ENCODE peak calls at places on chromosomes 12 and 14, in five cellular contexts. One of them, this sample, is unnamed.

GRCh38 chr14:51369814-51370213 is 129.8 kb downstream of the TMX1 start:
- DNase-seq in HepG2: no peak
- DNase-seq in HCT116: peak; percentile 18
- DNase-seq in K562: peak; percentile 38
- DNase-seq in GM12878: no peak
- DNase-seq in this sample: no peak

GRCh38 chr14:60651051-60651935 is 2.0 kb upstream of the SIX1 start:
- DNase-seq in GM12878: no peak
- DNase-seq in HepG2: no peak
- DNase-seq in K562: no peak
- DNase-seq in HCT116: no peak
- DNase-seq in this sample: no peak

GRCh38 chr12:98725481-98726247 is 80.6 kb downstream of the APAF1 start:
- DNase-seq in K562: peak; percentile 20
- DNase-seq in HepG2: peak; percentile 28
- DNase-seq in GM12878: no peak
- DNase-seq in HCT116: peak; percentile 21
- DNase-seq in this sample: no peak

GRCh38 chr12:7512528-7512927 is 9.0 kb upstream of the CD163 start:
- DNase-seq in K562: no peak
- DNase-seq in HepG2: peak; percentile 51
- DNase-seq in GM12878: no peak
- DNase-seq in HCT116: peak; percentile 38
- DNase-seq in this sample: no peak

GRCh38 chr12:122862872-122863701 is 27.8 kb downstream of the HIP1R start:
- DNase-seq in HepG2: peak; percentile 78
- DNase-seq in GM12878: no peak
- DNase-seq in K562: no peak
- DNase-seq in HCT116: no peak
- DNase-seq in this sample: no peak

GRCh38 chr12:127888948-127889347 is 378.0 kb upstream of the TMEM132C start:
- DNase-seq in GM12878: no peak
- DNase-seq in HepG2: no peak
- DNase-seq in K562: no peak
- DNase-seq in HCT116: no peak
- DNase-seq in this sample: no peak

GRCh38 chr12:68159681-68160304 is at the start of gene IFNG:
- DNase-seq in K562: no peak
- DNase-seq in GM12878: peak; percentile 27
- DNase-seq in HCT116: no peak
- DNase-seq in HepG2: no peak
- DNase-seq in this sample: no peak

GRCh38 chr12:3747543-3747942 is 5.4 kb downstream of the CRACR2A start:
- DNase-seq in HCT116: no peak
- DNase-seq in K562: no peak
- DNase-seq in HepG2: no peak
- DNase-seq in GM12878: no peak
- DNase-seq in this sample: no peak

GRCh38 chr14:31253746-31254471 is 46.3 kb upstream of the HECTD1 start:
- DNase-seq in HCT116: no peak
- DNase-seq in GM12878: no peak
- DNase-seq in HepG2: no peak
- DNase-seq in K562: no peak
- DNase-seq in this sample: no peak

GRCh38 chr14:31256534-31257243 is 49.1 kb upstream of the HECTD1 start:
- DNase-seq in HepG2: no peak
- DNase-seq in GM12878: no peak
- DNase-seq in K562: no peak
- DNase-seq in HCT116: no peak
- DNase-seq in this sample: no peak

GRCh38 chr14:31252865-31253264 is 45.3 kb upstream of the HECTD1 start:
- DNase-seq in HCT116: no peak
- DNase-seq in GM12878: no peak
- DNase-seq in K562: no peak
- DNase-seq in HepG2: no peak
- DNase-seq in this sample: no peak

GRCh38 chr14:31255286-31255685 is 47.7 kb upstream of the HECTD1 start:
- DNase-seq in HepG2: no peak
- DNase-seq in K562: no peak
- DNase-seq in GM12878: no peak
- DNase-seq in HCT116: no peak
- DNase-seq in this sample: no peak

GRCh38 chr14:31251028-31251958 is 43.7 kb upstream of the HECTD1 start:
- DNase-seq in K562: no peak
- DNase-seq in GM12878: no peak
- DNase-seq in HepG2: no peak
- DNase-seq in HCT116: no peak
- DNase-seq in this sample: no peak
- TF ChIP-seq SRF in K562: no peak
- TF ChIP-seq SRF in GM12878: no peak
- TF ChIP-seq SRF in HepG2: no peak
- TF ChIP-seq SRF in HCT116: no peak
- TF ChIP-seq SRF in this sample: no peak

GRCh38 chr12:53500119-53500775 is 836 bp upstream of the TARBP2 start:
- DNase-seq in HCT116: no peak
- DNase-seq in HepG2: peak; percentile 44
- DNase-seq in GM12878: no peak
- DNase-seq in K562: peak; percentile 97
- DNase-seq in this sample: no peak
- TF ChIP-seq SRF in HCT116: no peak
- TF ChIP-seq SRF in HepG2: no peak
- TF ChIP-seq SRF in GM12878: no peak
- TF ChIP-seq SRF in K562: no peak
- TF ChIP-seq SRF in this sample: no peak

DNA sequence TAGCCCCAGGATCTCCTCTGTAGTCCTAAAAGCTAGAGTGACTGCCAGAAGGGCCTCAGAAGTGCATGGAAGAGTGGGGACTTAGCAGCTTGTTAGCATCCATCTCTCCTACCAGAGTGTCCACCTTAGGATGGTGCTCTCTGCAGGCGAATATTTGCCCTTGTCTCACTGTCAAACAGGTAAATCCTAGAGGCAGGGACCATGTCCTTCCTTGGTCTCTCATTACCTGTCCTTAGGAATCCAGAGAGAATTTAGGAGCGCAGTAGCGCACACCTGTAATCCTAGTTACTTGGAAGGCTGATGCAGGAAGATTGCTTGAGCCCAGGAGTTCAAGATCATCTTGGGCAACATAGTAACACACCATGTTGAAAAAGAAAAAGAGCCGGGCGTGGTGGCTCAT is 21.4 kb downstream of the AGAP2 start:
- DNase-seq in HCT116: no peak
- DNase-seq in HepG2: no peak
- DNase-seq in K562: no peak
- DNase-seq in GM12878: no peak
- DNase-seq in this sample: no peak
- TF ChIP-seq SRF in HCT116: no peak
- TF ChIP-seq SRF in HepG2: no peak
- TF ChIP-seq SRF in K562: no peak
- TF ChIP-seq SRF in GM12878: no peak
- TF ChIP-seq SRF in this sample: no peak

DNA sequence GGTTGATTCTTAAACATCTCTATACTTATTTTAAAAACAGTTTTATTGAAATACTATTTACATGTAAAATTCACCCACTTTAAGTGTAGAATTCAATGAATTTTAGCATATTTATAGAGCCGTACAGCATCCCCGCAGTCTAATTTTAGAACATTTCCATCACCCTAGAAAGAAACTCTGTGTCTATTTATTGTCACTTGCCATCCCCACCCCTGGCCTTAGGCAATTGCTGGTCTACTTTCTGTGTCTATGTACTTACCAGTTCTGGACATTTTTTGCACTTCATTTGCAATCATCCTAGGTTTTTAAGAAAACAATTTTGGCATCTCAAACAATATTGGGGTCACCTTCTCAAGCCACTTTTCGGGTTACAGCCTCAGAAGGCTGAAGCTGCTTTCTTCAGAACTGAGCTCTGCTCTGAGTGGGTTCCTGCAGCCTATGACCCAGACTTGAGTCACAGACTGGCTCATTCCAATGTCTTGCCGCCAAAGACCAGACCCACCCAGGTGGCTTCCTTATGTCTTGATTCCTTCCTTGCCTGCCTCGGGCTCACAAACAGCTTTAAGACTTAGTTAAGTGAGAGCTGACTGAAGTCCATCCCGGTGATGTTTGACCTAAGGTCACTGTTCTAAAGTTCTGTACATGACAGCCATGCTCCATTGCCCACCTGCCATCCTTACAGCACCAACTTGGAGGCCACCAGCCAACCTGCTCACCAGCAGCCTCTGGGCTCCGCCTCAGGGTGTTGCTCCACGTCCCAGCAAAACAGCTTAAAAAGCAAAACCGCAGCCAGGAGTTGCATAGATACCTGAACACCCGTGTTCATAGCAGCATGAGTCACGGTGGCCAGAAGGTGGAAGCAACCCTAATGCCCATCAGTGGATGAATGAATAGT is 131.5 kb downstream of the CHST11 start:
- DNase-seq in K562: no peak
- DNase-seq in HepG2: no peak
- DNase-seq in GM12878: no peak
- DNase-seq in HCT116: peak; percentile 89
- DNase-seq in this sample: no peak
- TF ChIP-seq SRF in K562: no peak
- TF ChIP-seq SRF in HepG2: no peak
- TF ChIP-seq SRF in GM12878: no peak
- TF ChIP-seq SRF in HCT116: peak; percentile 46
- TF ChIP-seq SRF in this sample: no peak

DNA sequence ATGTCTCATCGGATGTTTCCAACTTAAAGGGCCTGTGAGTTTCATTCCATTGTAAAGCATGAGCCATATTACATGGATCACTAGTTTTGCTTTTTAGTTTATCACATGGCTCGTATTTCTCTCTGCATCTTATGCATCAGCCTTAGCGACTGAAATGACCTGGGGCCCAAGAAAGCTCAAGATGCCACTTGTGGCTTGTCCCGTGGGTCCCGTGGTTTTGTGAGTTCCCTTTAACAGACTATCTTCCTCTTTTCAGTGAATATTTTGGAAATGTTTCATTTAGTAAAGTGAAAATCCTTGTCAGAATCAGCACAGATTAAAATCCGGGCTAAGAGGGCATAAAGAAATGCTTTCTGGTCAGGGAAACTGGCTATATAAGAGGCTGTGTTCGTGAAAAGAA is 86.2 kb upstream of the PPM1H start:
- DNase-seq in GM12878: no peak
- DNase-seq in HCT116: no peak
- DNase-seq in K562: no peak
- DNase-seq in HepG2: no peak
- DNase-seq in this sample: no peak
- TF ChIP-seq SRF in GM12878: no peak
- TF ChIP-seq SRF in HCT116: no peak
- TF ChIP-seq SRF in K562: no peak
- TF ChIP-seq SRF in HepG2: no peak
- TF ChIP-seq SRF in this sample: no peak

GRCh38 chr12:53232641-53233538 is 881 bp upstream of the RARG start:
- DNase-seq in GM12878: no peak
- DNase-seq in HCT116: no peak
- DNase-seq in K562: peak; percentile 46
- DNase-seq in HepG2: no peak
- DNase-seq in this sample: no peak
- TF ChIP-seq SRF in GM12878: no peak
- TF ChIP-seq SRF in HCT116: no peak
- TF ChIP-seq SRF in K562: no peak
- TF ChIP-seq SRF in HepG2: no peak
- TF ChIP-seq SRF in this sample: no peak

GRCh38 chr12:16224196-16224595 is 53.3 kb downstream of the SLC15A5 start:
- DNase-seq in GM12878: no peak
- DNase-seq in K562: no peak
- DNase-seq in HepG2: no peak
- DNase-seq in HCT116: no peak
- DNase-seq in this sample: no peak

GRCh38 chr12:16225692-16226091 is 51.8 kb downstream of the SLC15A5 start:
- DNase-seq in K562: no peak
- DNase-seq in GM12878: no peak
- DNase-seq in HepG2: no peak
- DNase-seq in HCT116: no peak
- DNase-seq in this sample: no peak

GRCh38 chr12:16229676-16230075 is 47.8 kb downstream of the SLC15A5 start:
- DNase-seq in HepG2: no peak
- DNase-seq in HCT116: no peak
- DNase-seq in GM12878: no peak
- DNase-seq in K562: no peak
- DNase-seq in this sample: no peak

GRCh38 chr12:16228067-16228466 is 49.4 kb downstream of the SLC15A5 start:
- DNase-seq in HepG2: no peak
- DNase-seq in HCT116: no peak
- DNase-seq in K562: no peak
- DNase-seq in GM12878: no peak
- DNase-seq in this sample: no peak
- TF ChIP-seq SRF in HepG2: no peak
- TF ChIP-seq SRF in HCT116: no peak
- TF ChIP-seq SRF in K562: no peak
- TF ChIP-seq SRF in GM12878: no peak
- TF ChIP-seq SRF in this sample: no peak

GRCh38 chr12:47903151-47903611 is 1.6 kb downstream of the VDR start:
- DNase-seq in HCT116: no peak
- DNase-seq in GM12878: no peak
- DNase-seq in K562: no peak
- DNase-seq in HepG2: no peak
- DNase-seq in this sample: no peak

GRCh38 chr12:47902131-47902639 is 2.6 kb downstream of the VDR start:
- DNase-seq in HepG2: no peak
- DNase-seq in K562: no peak
- DNase-seq in HCT116: no peak
- DNase-seq in GM12878: no peak
- DNase-seq in this sample: no peak

GRCh38 chr12:47905313-47905730 is 528 bp upstream of the VDR start:
- DNase-seq in HepG2: no peak
- DNase-seq in GM12878: no peak
- DNase-seq in HCT116: no peak
- DNase-seq in K562: peak; percentile 58
- DNase-seq in this sample: peak; percentile 61

GRCh38 chr12:47904647-47905312 is at the start of gene VDR:
- DNase-seq in HepG2: peak; percentile 28
- DNase-seq in GM12878: no peak
- DNase-seq in K562: peak; percentile 96
- DNase-seq in HCT116: peak; percentile 87
- DNase-seq in this sample: peak; percentile 87

DNA sequence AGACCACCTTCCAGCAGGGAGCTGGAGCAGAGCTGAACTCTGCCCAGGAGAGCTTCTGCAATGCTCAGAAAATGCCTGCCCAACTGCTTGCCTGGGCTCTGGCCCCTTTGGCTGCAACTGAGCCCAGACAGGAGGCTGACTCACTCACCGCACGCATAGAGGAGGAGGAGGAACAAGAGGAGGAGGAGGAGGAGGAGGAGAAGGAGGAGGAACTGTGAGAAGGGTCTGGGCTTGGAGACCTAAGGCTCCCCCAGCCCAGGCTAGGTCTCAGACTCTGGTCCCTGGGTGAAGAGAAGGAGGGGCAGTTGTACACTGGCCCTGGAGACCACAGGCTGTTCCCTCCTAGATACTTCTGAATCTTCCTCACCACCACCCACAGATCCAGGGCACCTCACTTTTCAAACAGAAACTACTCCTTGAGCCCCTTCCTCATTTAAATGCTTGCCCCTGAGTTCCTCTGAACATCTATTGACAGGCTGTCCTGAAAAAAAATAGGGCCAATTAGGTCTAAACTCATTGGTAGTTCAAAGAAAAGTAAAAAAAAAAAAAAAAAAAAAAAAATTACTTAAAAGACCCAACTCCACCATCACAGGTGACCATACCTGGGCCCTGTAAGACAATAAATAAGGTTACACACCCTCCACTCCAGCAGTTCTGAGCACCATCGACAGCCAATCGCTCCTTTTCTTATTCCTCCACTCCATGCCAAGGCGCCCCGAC is 707 bp downstream of the VDR start:
- DNase-seq in K562: peak; percentile 37
- DNase-seq in HCT116: peak; percentile 29
- DNase-seq in HepG2: no peak
- DNase-seq in GM12878: no peak
- DNase-seq in this sample: no peak
- TF ChIP-seq SRF in K562: no peak
- TF ChIP-seq SRF in HCT116: no peak
- TF ChIP-seq SRF in HepG2: no peak
- TF ChIP-seq SRF in GM12878: no peak
- TF ChIP-seq SRF in this sample: no peak